ENCODE peak calls at places on chromosomes 1 and 21, in ten cellular contexts. One of them, this sample, is unnamed.

GRCh38 chr1:66371233-66372005 is 162.5 kb upstream of the SGIP1 start:
- DNase-seq in cardiac muscle cell: no peak
- DNase-seq in CD8-positive, alpha-beta T cell: no peak
- DNase-seq in right atrium auricular region: no peak
- DNase-seq in naive thymus-derived CD4-positive, alpha-beta T cell: peak; percentile 49
- DNase-seq in adipocyte: peak; percentile 58
- DNase-seq in left lung: no peak
- DNase-seq in fibroblast of lung: peak; percentile 80
- DNase-seq in upper lobe of left lung: no peak
- DNase-seq in SK-N-MC: no peak
- DNase-seq in this sample: no peak

GRCh38 chr21:34602061-34602460 is 12.9 kb downstream of the RCAN1 start:
- DNase-seq in SK-N-MC: no peak
- DNase-seq in cardiac muscle cell: no peak
- DNase-seq in fibroblast of lung: no peak
- DNase-seq in naive thymus-derived CD4-positive, alpha-beta T cell: no peak
- DNase-seq in CD8-positive, alpha-beta T cell: no peak
- DNase-seq in upper lobe of left lung: no peak
- DNase-seq in right atrium auricular region: no peak
- DNase-seq in adipocyte: no peak
- DNase-seq in left lung: no peak
- DNase-seq in this sample: no peak

GRCh38 chr1:234584926-234585325 is 25.1 kb downstream of the IRF2BP2 start:
- DNase-seq in CD8-positive, alpha-beta T cell: no peak
- DNase-seq in upper lobe of left lung: no peak
- DNase-seq in cardiac muscle cell: peak; percentile 66
- DNase-seq in adipocyte: no peak
- DNase-seq in right atrium auricular region: peak; percentile 61
- DNase-seq in fibroblast of lung: peak; percentile 66
- DNase-seq in left lung: no peak
- DNase-seq in SK-N-MC: no peak
- DNase-seq in naive thymus-derived CD4-positive, alpha-beta T cell: no peak
- DNase-seq in this sample: no peak

GRCh38 chr1:168640184-168640583 is 63.8 kb downstream of the XCL1 start:
- DNase-seq in CD8-positive, alpha-beta T cell: no peak
- DNase-seq in fibroblast of lung: no peak
- DNase-seq in cardiac muscle cell: no peak
- DNase-seq in left lung: no peak
- DNase-seq in naive thymus-derived CD4-positive, alpha-beta T cell: no peak
- DNase-seq in adipocyte: no peak
- DNase-seq in right atrium auricular region: no peak
- DNase-seq in upper lobe of left lung: no peak
- DNase-seq in SK-N-MC: no peak
- DNase-seq in this sample: no peak

GRCh38 chr1:84859866-84860265 is 33.1 kb downstream of the LPAR3 start:
- DNase-seq in adipocyte: peak; percentile 57
- DNase-seq in naive thymus-derived CD4-positive, alpha-beta T cell: no peak
- DNase-seq in fibroblast of lung: no peak
- DNase-seq in left lung: no peak
- DNase-seq in cardiac muscle cell: no peak
- DNase-seq in SK-N-MC: no peak
- DNase-seq in CD8-positive, alpha-beta T cell: no peak
- DNase-seq in right atrium auricular region: no peak
- DNase-seq in upper lobe of left lung: no peak
- DNase-seq in this sample: no peak

GRCh38 chr21:17688912-17689874 is 76.5 kb upstream of the BTG3 start:
- DNase-seq in left lung: no peak
- DNase-seq in naive thymus-derived CD4-positive, alpha-beta T cell: peak; percentile 37
- DNase-seq in right atrium auricular region: no peak
- DNase-seq in fibroblast of lung: peak; percentile 67
- DNase-seq in CD8-positive, alpha-beta T cell: peak; percentile 73
- DNase-seq in upper lobe of left lung: peak; percentile 2
- DNase-seq in adipocyte: peak; percentile 69
- DNase-seq in SK-N-MC: peak; percentile 22
- DNase-seq in cardiac muscle cell: no peak
- DNase-seq in this sample: no peak

GRCh38 chr1:23100074-23100748 is 68.4 kb downstream of the LUZP1 start:
- DNase-seq in naive thymus-derived CD4-positive, alpha-beta T cell: peak; percentile 37
- DNase-seq in upper lobe of left lung: no peak
- DNase-seq in cardiac muscle cell: no peak
- DNase-seq in adipocyte: peak; percentile 92
- DNase-seq in CD8-positive, alpha-beta T cell: no peak
- DNase-seq in right atrium auricular region: peak; percentile 81
- DNase-seq in fibroblast of lung: peak; percentile 97
- DNase-seq in SK-N-MC: no peak
- DNase-seq in left lung: no peak
- DNase-seq in this sample: no peak

GRCh38 chr1:8013399-8013798 is 12.7 kb downstream of the ERRFI1 start:
- DNase-seq in upper lobe of left lung: no peak
- DNase-seq in cardiac muscle cell: no peak
- DNase-seq in adipocyte: peak; percentile 3
- DNase-seq in SK-N-MC: no peak
- DNase-seq in right atrium auricular region: no peak
- DNase-seq in CD8-positive, alpha-beta T cell: no peak
- DNase-seq in left lung: no peak
- DNase-seq in naive thymus-derived CD4-positive, alpha-beta T cell: no peak
- DNase-seq in fibroblast of lung: peak; percentile 5
- DNase-seq in this sample: no peak

GRCh38 chr1:2910211-2910610 is 108.7 kb upstream of the TTC34 start:
- DNase-seq in left lung: no peak
- DNase-seq in upper lobe of left lung: peak; percentile 61
- DNase-seq in CD8-positive, alpha-beta T cell: no peak
- DNase-seq in cardiac muscle cell: no peak
- DNase-seq in SK-N-MC: no peak
- DNase-seq in naive thymus-derived CD4-positive, alpha-beta T cell: no peak
- DNase-seq in fibroblast of lung: no peak
- DNase-seq in right atrium auricular region: no peak
- DNase-seq in adipocyte: no peak
- DNase-seq in this sample: no peak

GRCh38 chr1:2908081-2908480 is 106.6 kb upstream of the TTC34 start:
- DNase-seq in cardiac muscle cell: no peak
- DNase-seq in adipocyte: no peak
- DNase-seq in naive thymus-derived CD4-positive, alpha-beta T cell: no peak
- DNase-seq in CD8-positive, alpha-beta T cell: no peak
- DNase-seq in left lung: no peak
- DNase-seq in fibroblast of lung: no peak
- DNase-seq in SK-N-MC: no peak
- DNase-seq in right atrium auricular region: no peak
- DNase-seq in upper lobe of left lung: peak; percentile 70
- DNase-seq in this sample: no peak

GRCh38 chr1:2911391-2912178 is 109.7 kb upstream of the ACTRT2 start:
- DNase-seq in left lung: no peak
- DNase-seq in right atrium auricular region: no peak
- DNase-seq in cardiac muscle cell: no peak
- DNase-seq in fibroblast of lung: no peak
- DNase-seq in naive thymus-derived CD4-positive, alpha-beta T cell: no peak
- DNase-seq in SK-N-MC: no peak
- DNase-seq in upper lobe of left lung: peak; percentile 55
- DNase-seq in CD8-positive, alpha-beta T cell: no peak
- DNase-seq in adipocyte: no peak
- DNase-seq in this sample: no peak

GRCh38 chr1:2908561-2908960 is 107.1 kb upstream of the TTC34 start:
- DNase-seq in adipocyte: no peak
- DNase-seq in CD8-positive, alpha-beta T cell: no peak
- DNase-seq in upper lobe of left lung: peak; percentile 58
- DNase-seq in naive thymus-derived CD4-positive, alpha-beta T cell: no peak
- DNase-seq in fibroblast of lung: no peak
- DNase-seq in right atrium auricular region: no peak
- DNase-seq in SK-N-MC: no peak
- DNase-seq in left lung: no peak
- DNase-seq in cardiac muscle cell: no peak
- DNase-seq in this sample: no peak

DNA sequence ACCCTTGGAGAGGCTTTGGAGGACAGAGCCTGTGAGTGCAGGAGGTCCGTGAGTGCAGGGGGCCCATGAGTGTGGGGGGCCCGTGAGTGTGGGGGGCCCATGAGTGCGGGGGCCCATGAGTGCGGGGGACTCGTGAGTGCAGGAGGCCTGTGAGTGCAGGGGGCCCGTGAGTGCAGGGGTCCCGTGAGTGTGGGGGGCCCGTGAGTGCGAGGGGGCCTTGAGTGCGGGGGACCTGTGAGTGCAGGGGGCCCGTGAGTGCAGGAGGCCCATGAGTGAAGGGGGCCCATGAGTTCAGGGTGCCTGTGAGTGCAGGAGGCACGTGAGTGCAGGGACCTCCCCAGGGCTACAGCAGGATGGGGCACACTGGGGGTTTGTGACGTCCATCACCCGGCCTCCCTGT is 108.3 kb upstream of the TTC34 start:
- DNase-seq in CD8-positive, alpha-beta T cell: no peak
- DNase-seq in right atrium auricular region: no peak
- DNase-seq in fibroblast of lung: no peak
- DNase-seq in upper lobe of left lung: peak; percentile 73
- DNase-seq in SK-N-MC: no peak
- DNase-seq in left lung: no peak
- DNase-seq in adipocyte: no peak
- DNase-seq in naive thymus-derived CD4-positive, alpha-beta T cell: no peak
- DNase-seq in cardiac muscle cell: no peak
- DNase-seq in this sample: no peak
- H3K9me3 ChIP-seq in CD8-positive, alpha-beta T cell: no peaks in the 10 kb centered on the region
- H3K9me3 ChIP-seq in right atrium auricular region: no peaks in the 10 kb centered on the region
- H3K9me3 ChIP-seq in fibroblast of lung: no peaks in the 10 kb centered on the region
- H3K9me3 ChIP-seq in upper lobe of left lung: no peaks in the 10 kb centered on the region
- H3K9me3 ChIP-seq in SK-N-MC: no peaks in the 10 kb centered on the region
- H3K9me3 ChIP-seq in left lung: no peaks in the 10 kb centered on the region
- H3K9me3 ChIP-seq in adipocyte: no peaks in the 10 kb centered on the region
- H3K9me3 ChIP-seq in naive thymus-derived CD4-positive, alpha-beta T cell: no peaks in the 10 kb centered on the region
- H3K9me3 ChIP-seq in cardiac muscle cell: no peaks in the 10 kb centered on the region
- H3K9me3 ChIP-seq in this sample: no peaks in the 10 kb centered on the region

GRCh38 chr1:160500321-160500990 is 22.6 kb downstream of the SLAMF6 start:
- DNase-seq in cardiac muscle cell: no peak
- DNase-seq in adipocyte: no peak
- DNase-seq in naive thymus-derived CD4-positive, alpha-beta T cell: no peak
- DNase-seq in upper lobe of left lung: no peak
- DNase-seq in fibroblast of lung: no peak
- DNase-seq in left lung: no peak
- DNase-seq in CD8-positive, alpha-beta T cell: no peak
- DNase-seq in SK-N-MC: no peak
- DNase-seq in right atrium auricular region: no peak
- DNase-seq in this sample: no peak

GRCh38 chr1:160504651-160505050 is 18.4 kb downstream of the SLAMF6 start:
- DNase-seq in right atrium auricular region: no peak
- DNase-seq in SK-N-MC: no peak
- DNase-seq in upper lobe of left lung: no peak
- DNase-seq in adipocyte: no peak
- DNase-seq in cardiac muscle cell: no peak
- DNase-seq in CD8-positive, alpha-beta T cell: no peak
- DNase-seq in fibroblast of lung: no peak
- DNase-seq in naive thymus-derived CD4-positive, alpha-beta T cell: no peak
- DNase-seq in left lung: no peak
- DNase-seq in this sample: no peak

GRCh38 chr1:160499631-160500030 is 23.4 kb downstream of the SLAMF6 start:
- DNase-seq in CD8-positive, alpha-beta T cell: no peak
- DNase-seq in cardiac muscle cell: no peak
- DNase-seq in naive thymus-derived CD4-positive, alpha-beta T cell: no peak
- DNase-seq in fibroblast of lung: no peak
- DNase-seq in upper lobe of left lung: no peak
- DNase-seq in left lung: no peak
- DNase-seq in SK-N-MC: no peak
- DNase-seq in adipocyte: no peak
- DNase-seq in right atrium auricular region: no peak
- DNase-seq in this sample: no peak

GRCh38 chr1:160503087-160503486 is 20.0 kb downstream of the SLAMF6 start:
- DNase-seq in upper lobe of left lung: no peak
- DNase-seq in left lung: no peak
- DNase-seq in adipocyte: no peak
- DNase-seq in right atrium auricular region: no peak
- DNase-seq in naive thymus-derived CD4-positive, alpha-beta T cell: no peak
- DNase-seq in SK-N-MC: no peak
- DNase-seq in fibroblast of lung: no peak
- DNase-seq in CD8-positive, alpha-beta T cell: no peak
- DNase-seq in cardiac muscle cell: no peak
- DNase-seq in this sample: no peak
- H3K9me3 ChIP-seq in upper lobe of left lung: no peaks in the 10 kb centered on the region
- H3K9me3 ChIP-seq in left lung: no peaks in the 10 kb centered on the region
- H3K9me3 ChIP-seq in adipocyte: peaks cover 21% of the 10 kb centered on the region
- H3K9me3 ChIP-seq in right atrium auricular region: no peaks in the 10 kb centered on the region
- H3K9me3 ChIP-seq in naive thymus-derived CD4-positive, alpha-beta T cell: peaks cover 15% of the 10 kb centered on the region
- H3K9me3 ChIP-seq in SK-N-MC: no peaks in the 10 kb centered on the region
- H3K9me3 ChIP-seq in fibroblast of lung: no peaks in the 10 kb centered on the region
- H3K9me3 ChIP-seq in CD8-positive, alpha-beta T cell: peaks cover 6% of the 10 kb centered on the region
- H3K9me3 ChIP-seq in cardiac muscle cell: no peaks in the 10 kb centered on the region
- H3K9me3 ChIP-seq in this sample: peaks cover 10% of the 10 kb centered on the region

GRCh38 chr1:165875604-165876003 is 48.2 kb downstream of the UCK2 start:
- DNase-seq in cardiac muscle cell: no peak
- DNase-seq in SK-N-MC: no peak
- DNase-seq in upper lobe of left lung: no peak
- DNase-seq in right atrium auricular region: no peak
- DNase-seq in fibroblast of lung: no peak
- DNase-seq in left lung: no peak
- DNase-seq in CD8-positive, alpha-beta T cell: no peak
- DNase-seq in adipocyte: no peak
- DNase-seq in naive thymus-derived CD4-positive, alpha-beta T cell: no peak
- DNase-seq in this sample: no peak

GRCh38 chr1:165874643-165875042 is 47.2 kb downstream of the UCK2 start:
- DNase-seq in upper lobe of left lung: no peak
- DNase-seq in left lung: no peak
- DNase-seq in adipocyte: no peak
- DNase-seq in naive thymus-derived CD4-positive, alpha-beta T cell: no peak
- DNase-seq in cardiac muscle cell: no peak
- DNase-seq in right atrium auricular region: no peak
- DNase-seq in CD8-positive, alpha-beta T cell: no peak
- DNase-seq in SK-N-MC: no peak
- DNase-seq in fibroblast of lung: no peak
- DNase-seq in this sample: no peak

GRCh38 chr1:165876121-165876520 is 48.7 kb downstream of the UCK2 start:
- DNase-seq in right atrium auricular region: no peak
- DNase-seq in upper lobe of left lung: no peak
- DNase-seq in CD8-positive, alpha-beta T cell: no peak
- DNase-seq in naive thymus-derived CD4-positive, alpha-beta T cell: no peak
- DNase-seq in SK-N-MC: no peak
- DNase-seq in cardiac muscle cell: no peak
- DNase-seq in adipocyte: no peak
- DNase-seq in fibroblast of lung: no peak
- DNase-seq in left lung: no peak
- DNase-seq in this sample: no peak

GRCh38 chr1:165873481-165873880 is 46.1 kb downstream of the UCK2 start:
- DNase-seq in upper lobe of left lung: no peak
- DNase-seq in left lung: no peak
- DNase-seq in SK-N-MC: no peak
- DNase-seq in right atrium auricular region: no peak
- DNase-seq in cardiac muscle cell: no peak
- DNase-seq in naive thymus-derived CD4-positive, alpha-beta T cell: no peak
- DNase-seq in adipocyte: no peak
- DNase-seq in CD8-positive, alpha-beta T cell: no peak
- DNase-seq in fibroblast of lung: no peak
- DNase-seq in this sample: no peak

DNA sequence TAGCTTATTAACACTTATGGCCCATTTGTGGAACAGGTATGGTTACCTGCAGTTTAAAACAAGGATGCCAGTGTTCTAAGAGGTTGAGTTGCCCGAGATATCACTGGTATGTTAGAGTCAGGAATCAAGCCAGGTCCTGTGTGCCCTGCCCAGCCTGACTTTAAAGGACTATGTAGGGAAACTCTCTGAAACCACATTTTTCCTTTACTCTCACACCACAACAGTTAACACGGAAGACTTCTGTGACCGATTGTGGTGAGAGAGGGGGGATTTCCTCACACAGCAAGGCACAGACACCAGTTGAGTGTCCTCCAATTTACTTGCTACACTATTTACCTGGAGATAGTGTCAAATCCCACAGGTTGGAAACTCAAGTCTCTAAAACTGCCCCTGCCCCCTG is 47.8 kb downstream of the UCK2 start:
- DNase-seq in naive thymus-derived CD4-positive, alpha-beta T cell: no peak
- DNase-seq in upper lobe of left lung: no peak
- DNase-seq in CD8-positive, alpha-beta T cell: no peak
- DNase-seq in cardiac muscle cell: no peak
- DNase-seq in SK-N-MC: no peak
- DNase-seq in left lung: no peak
- DNase-seq in adipocyte: no peak
- DNase-seq in right atrium auricular region: no peak
- DNase-seq in fibroblast of lung: no peak
- DNase-seq in this sample: no peak
- H3K9me3 ChIP-seq in naive thymus-derived CD4-positive, alpha-beta T cell: no peaks in the 10 kb centered on the region
- H3K9me3 ChIP-seq in upper lobe of left lung: no peaks in the 10 kb centered on the region
- H3K9me3 ChIP-seq in CD8-positive, alpha-beta T cell: no peaks in the 10 kb centered on the region
- H3K9me3 ChIP-seq in cardiac muscle cell: no peaks in the 10 kb centered on the region
- H3K9me3 ChIP-seq in SK-N-MC: peaks cover 7% of the 10 kb centered on the region
- H3K9me3 ChIP-seq in left lung: no peaks in the 10 kb centered on the region
- H3K9me3 ChIP-seq in adipocyte: no peaks in the 10 kb centered on the region
- H3K9me3 ChIP-seq in right atrium auricular region: no peaks in the 10 kb centered on the region
- H3K9me3 ChIP-seq in fibroblast of lung: no peaks in the 10 kb centered on the region
- H3K9me3 ChIP-seq in this sample: no peaks in the 10 kb centered on the region

GRCh38 chr1:152110860-152111514 is 4.3 kb downstream of the TCHH start:
- DNase-seq in upper lobe of left lung: peak; percentile 80
- DNase-seq in right atrium auricular region: no peak
- DNase-seq in left lung: peak; percentile 84
- DNase-seq in cardiac muscle cell: no peak
- DNase-seq in fibroblast of lung: peak; percentile 65
- DNase-seq in adipocyte: peak; percentile 58
- DNase-seq in SK-N-MC: no peak
- DNase-seq in CD8-positive, alpha-beta T cell: no peak
- DNase-seq in naive thymus-derived CD4-positive, alpha-beta T cell: peak; percentile 42
- DNase-seq in this sample: no peak

GRCh38 chr1:152112885-152113432 is 2.3 kb downstream of the TCHH start:
- DNase-seq in fibroblast of lung: no peak
- DNase-seq in cardiac muscle cell: no peak
- DNase-seq in left lung: no peak
- DNase-seq in naive thymus-derived CD4-positive, alpha-beta T cell: no peak
- DNase-seq in upper lobe of left lung: no peak
- DNase-seq in SK-N-MC: no peak
- DNase-seq in CD8-positive, alpha-beta T cell: no peak
- DNase-seq in adipocyte: no peak
- DNase-seq in right atrium auricular region: no peak
- DNase-seq in this sample: no peak

GRCh38 chr1:152110365-152110859 is 4.8 kb downstream of the TCHH start:
- DNase-seq in right atrium auricular region: no peak
- DNase-seq in upper lobe of left lung: peak; percentile 88
- DNase-seq in SK-N-MC: no peak
- DNase-seq in cardiac muscle cell: no peak
- DNase-seq in fibroblast of lung: peak; percentile 63
- DNase-seq in CD8-positive, alpha-beta T cell: no peak
- DNase-seq in naive thymus-derived CD4-positive, alpha-beta T cell: peak; percentile 24
- DNase-seq in left lung: peak; percentile 87
- DNase-seq in adipocyte: peak; percentile 64
- DNase-seq in this sample: no peak

GRCh38 chr1:152112101-152112884 is 3.0 kb downstream of the TCHH start:
- DNase-seq in CD8-positive, alpha-beta T cell: no peak
- DNase-seq in upper lobe of left lung: peak; percentile 60
- DNase-seq in naive thymus-derived CD4-positive, alpha-beta T cell: peak; percentile 25
- DNase-seq in adipocyte: peak; percentile 22
- DNase-seq in left lung: peak; percentile 65
- DNase-seq in SK-N-MC: no peak
- DNase-seq in right atrium auricular region: no peak
- DNase-seq in fibroblast of lung: peak; percentile 39
- DNase-seq in cardiac muscle cell: no peak
- DNase-seq in this sample: no peak

GRCh38 chr1:152111515-152111968 is 3.7 kb downstream of the TCHH start:
- DNase-seq in naive thymus-derived CD4-positive, alpha-beta T cell: peak; percentile 40
- DNase-seq in CD8-positive, alpha-beta T cell: no peak
- DNase-seq in right atrium auricular region: no peak
- DNase-seq in SK-N-MC: no peak
- DNase-seq in upper lobe of left lung: peak; percentile 77
- DNase-seq in cardiac muscle cell: no peak
- DNase-seq in left lung: peak; percentile 62
- DNase-seq in adipocyte: peak; percentile 42
- DNase-seq in fibroblast of lung: peak; percentile 63
- DNase-seq in this sample: no peak
- H3K9me3 ChIP-seq in naive thymus-derived CD4-positive, alpha-beta T cell: no peaks in the 10 kb centered on the region
- H3K9me3 ChIP-seq in CD8-positive, alpha-beta T cell: no peaks in the 10 kb centered on the region
- H3K9me3 ChIP-seq in right atrium auricular region: no peaks in the 10 kb centered on the region
- H3K9me3 ChIP-seq in SK-N-MC: peaks cover 3% of the 10 kb centered on the region
- H3K9me3 ChIP-seq in upper lobe of left lung: peaks cover 3% of the 10 kb centered on the region
- H3K9me3 ChIP-seq in cardiac muscle cell: no peaks in the 10 kb centered on the region
- H3K9me3 ChIP-seq in left lung: no peaks in the 10 kb centered on the region
- H3K9me3 ChIP-seq in adipocyte: peaks cover 14% of the 10 kb centered on the region
- H3K9me3 ChIP-seq in fibroblast of lung: no peaks in the 10 kb centered on the region
- H3K9me3 ChIP-seq in this sample: no peaks in the 10 kb centered on the region

This sample was measured in T-helper 17 cell.